ENCODE peak calls at places on chromosomes 1 and 21, in seven cellular contexts. One of them, this sample, is unnamed.
A peak's percentile ranks its signal among the peaks of the same experiment; 100 is the strongest.

GRCh38 chr1:247387096-247387495 is 28.9 kb upstream of the NLRP3 start:
- DNase-seq in heart left ventricle: no peak
- DNase-seq in endothelial cell of umbilical vein: no peak
- DNase-seq in adrenal gland: no peak
- DNase-seq in uterus: no peak
- DNase-seq in body of pancreas: no peak
- DNase-seq in tibial nerve: no peak
- DNase-seq in this sample: no peak

GRCh38 chr1:151104630-151105029 is 34.1 kb downstream of the GABPB2 start:
- DNase-seq in tibial nerve: no peak
- DNase-seq in endothelial cell of umbilical vein: no peak
- DNase-seq in adrenal gland: no peak
- DNase-seq in heart left ventricle: no peak
- DNase-seq in uterus: no peak
- DNase-seq in body of pancreas: no peak
- DNase-seq in this sample: no peak

GRCh38 chr1:99627615-99628014 is 18.3 kb upstream of the PALMD start:
- DNase-seq in endothelial cell of umbilical vein: no peak
- DNase-seq in adrenal gland: no peak
- DNase-seq in heart left ventricle: no peak
- DNase-seq in tibial nerve: no peak
- DNase-seq in uterus: no peak
- DNase-seq in body of pancreas: no peak
- DNase-seq in this sample: no peak

GRCh38 chr1:168410464-168410863 is 129.8 kb downstream of the TBX19 start:
- DNase-seq in uterus: no peak
- DNase-seq in adrenal gland: no peak
- DNase-seq in heart left ventricle: no peak
- DNase-seq in tibial nerve: no peak
- DNase-seq in body of pancreas: no peak
- DNase-seq in endothelial cell of umbilical vein: no peak
- DNase-seq in this sample: no peak

GRCh38 chr21:29656504-29657227 is 283.1 kb downstream of the GRIK1 start:
- DNase-seq in endothelial cell of umbilical vein: peak; percentile 91
- DNase-seq in heart left ventricle: no peak
- DNase-seq in tibial nerve: no peak
- DNase-seq in body of pancreas: no peak
- DNase-seq in uterus: no peak
- DNase-seq in adrenal gland: no peak
- DNase-seq in this sample: no peak

GRCh38 chr1:78070758-78071157 is 25.0 kb downstream of the GIPC2 start:
- DNase-seq in endothelial cell of umbilical vein: peak; percentile 87
- DNase-seq in uterus: no peak
- DNase-seq in tibial nerve: no peak
- DNase-seq in adrenal gland: no peak
- DNase-seq in heart left ventricle: no peak
- DNase-seq in body of pancreas: no peak
- DNase-seq in this sample: no peak

GRCh38 chr1:1004420-1004779 is 4.5 kb upstream of the HES4 start:
- DNase-seq in uterus: no peak
- DNase-seq in heart left ventricle: peak; percentile 28
- DNase-seq in endothelial cell of umbilical vein: no peak
- DNase-seq in body of pancreas: no peak
- DNase-seq in tibial nerve: no peak
- DNase-seq in adrenal gland: no peak
- DNase-seq in this sample: no peak

GRCh38 chr1:32200226-32201010 is at the start of gene CCDC28B:
- DNase-seq in endothelial cell of umbilical vein: peak; percentile 66
- DNase-seq in heart left ventricle: peak; percentile 77
- DNase-seq in body of pancreas: peak; percentile 53
- DNase-seq in uterus: peak; percentile 74
- DNase-seq in adrenal gland: peak; percentile 62
- DNase-seq in tibial nerve: peak; percentile 48
- DNase-seq in this sample: peak; percentile 70

GRCh38 chr21:44389335-44389734 is 35.9 kb downstream of the TRPM2 start:
- DNase-seq in heart left ventricle: no peak
- DNase-seq in adrenal gland: no peak
- DNase-seq in body of pancreas: no peak
- DNase-seq in uterus: no peak
- DNase-seq in tibial nerve: no peak
- DNase-seq in endothelial cell of umbilical vein: no peak
- DNase-seq in this sample: no peak

GRCh38 chr1:171794085-171794484 is 12.6 kb downstream of the METTL13 start:
- DNase-seq in adrenal gland: no peak
- DNase-seq in tibial nerve: no peak
- DNase-seq in body of pancreas: no peak
- DNase-seq in endothelial cell of umbilical vein: no peak
- DNase-seq in heart left ventricle: no peak
- DNase-seq in uterus: no peak
- DNase-seq in this sample: no peak

DNA sequence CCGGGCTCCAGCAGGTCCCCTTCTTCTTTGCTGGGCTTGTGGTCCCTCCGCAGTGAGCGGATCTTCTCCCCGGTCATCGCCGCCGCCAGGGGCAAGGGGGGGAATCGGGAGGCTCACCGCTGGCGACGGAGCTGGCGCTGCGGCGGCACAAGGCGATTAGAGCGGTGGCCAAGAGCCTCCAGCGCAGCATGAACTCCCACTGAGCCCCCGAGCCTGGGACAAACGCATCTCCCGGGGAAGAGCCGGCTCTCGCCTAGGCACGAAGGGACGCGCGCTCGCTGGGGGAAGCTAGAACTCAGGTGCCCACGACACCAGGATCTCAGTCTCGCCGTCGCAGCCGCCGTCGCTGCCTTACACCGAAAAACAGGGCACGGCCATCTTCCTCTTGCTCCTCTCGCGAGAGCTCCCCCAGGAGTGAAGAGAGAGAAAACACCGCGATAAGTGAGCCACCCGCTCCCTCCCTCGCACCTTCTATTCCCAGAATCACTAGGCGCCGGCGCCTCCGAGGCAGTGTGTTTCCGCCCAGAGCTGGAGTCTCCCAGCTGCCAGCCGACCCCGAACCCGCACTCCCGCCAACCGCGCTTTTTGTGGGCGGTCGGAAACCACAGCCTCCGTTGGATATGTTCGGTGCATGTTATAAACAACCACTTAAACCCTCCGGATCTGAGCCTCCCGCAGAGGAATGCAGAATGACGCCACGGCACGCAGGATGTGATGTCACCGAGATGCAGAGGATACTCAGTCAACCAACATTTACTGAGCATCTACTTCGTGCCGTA is at the start of gene ANKRD13C:
- DNase-seq in adrenal gland: peak; percentile 94
- DNase-seq in tibial nerve: peak; percentile 93
- DNase-seq in body of pancreas: peak; percentile 94
- DNase-seq in heart left ventricle: peak; percentile 93
- DNase-seq in uterus: peak; percentile 96
- DNase-seq in endothelial cell of umbilical vein: peak; percentile 97
- DNase-seq in this sample: peak; percentile 93
- TF ChIP-seq CTCF in adrenal gland: peak; percentile 11
- TF ChIP-seq CTCF in tibial nerve: peak; percentile 19
- TF ChIP-seq CTCF in body of pancreas: no peak
- TF ChIP-seq CTCF in heart left ventricle: no peak
- TF ChIP-seq CTCF in uterus: peak; percentile 13
- TF ChIP-seq CTCF in endothelial cell of umbilical vein: no peak
- TF ChIP-seq CTCF in this sample: no peak

GRCh38 chr1:54248966-54249365 is 49.0 kb downstream of the MRPL37 start:
- DNase-seq in adrenal gland: no peak
- DNase-seq in tibial nerve: no peak
- DNase-seq in heart left ventricle: no peak
- DNase-seq in uterus: no peak
- DNase-seq in endothelial cell of umbilical vein: no peak
- DNase-seq in body of pancreas: no peak
- DNase-seq in this sample: peak; percentile 42
- H3K36me3 ChIP-seq in adrenal gland: no peaks in the 10 kb centered on the region
- H3K36me3 ChIP-seq in tibial nerve: peaks cover 44% of the 10 kb centered on the region
- H3K36me3 ChIP-seq in heart left ventricle: peaks cover 12% of the 10 kb centered on the region
- H3K36me3 ChIP-seq in uterus: no peaks in the 10 kb centered on the region
- H3K36me3 ChIP-seq in endothelial cell of umbilical vein: peaks cover 14% of the 10 kb centered on the region
- H3K36me3 ChIP-seq in body of pancreas: peaks cover 2% of the 10 kb centered on the region
- H3K36me3 ChIP-seq in this sample: no peaks in the 10 kb centered on the region

DNA sequence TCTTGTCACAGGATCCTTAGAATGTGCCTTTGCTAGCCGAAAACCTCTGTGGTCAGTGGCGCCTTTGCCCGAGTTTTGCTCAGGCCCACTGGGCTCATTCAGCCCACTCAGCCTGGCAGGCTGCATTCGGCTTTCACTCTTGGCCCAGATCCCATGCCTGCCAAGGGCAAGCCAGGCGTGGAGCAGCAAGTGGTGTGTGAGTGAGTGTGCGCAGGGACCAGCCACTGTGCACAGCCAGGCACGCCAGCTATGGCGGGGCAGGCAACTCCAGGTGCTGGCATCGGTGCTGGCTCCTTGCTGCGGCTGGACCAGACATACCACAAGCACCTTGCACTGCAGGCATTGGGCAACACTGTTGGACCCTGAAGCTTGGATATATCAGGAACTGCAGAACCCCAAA is 1145.1 kb upstream of the NCAM2 start:
- DNase-seq in heart left ventricle: no peak
- DNase-seq in uterus: no peak
- DNase-seq in tibial nerve: no peak
- DNase-seq in adrenal gland: no peak
- DNase-seq in endothelial cell of umbilical vein: no peak
- DNase-seq in body of pancreas: peak; percentile 8
- DNase-seq in this sample: no peak
- TF ChIP-seq POLR2A in heart left ventricle: no peak
- TF ChIP-seq POLR2A in uterus: no peak
- TF ChIP-seq POLR2A in tibial nerve: no peak
- TF ChIP-seq POLR2A in adrenal gland: no peak
- TF ChIP-seq POLR2A in endothelial cell of umbilical vein: no peak
- TF ChIP-seq POLR2A in body of pancreas: no peak
- TF ChIP-seq POLR2A in this sample: no peak

GRCh38 chr1:14826172-14826636 is 227.7 kb downstream of the KAZN start:
- DNase-seq in tibial nerve: no peak
- DNase-seq in body of pancreas: no peak
- DNase-seq in heart left ventricle: no peak
- DNase-seq in endothelial cell of umbilical vein: no peak
- DNase-seq in adrenal gland: no peak
- DNase-seq in uterus: peak; percentile 67
- DNase-seq in this sample: no peak
- TF ChIP-seq CTCF in tibial nerve: no peak
- TF ChIP-seq CTCF in body of pancreas: no peak
- TF ChIP-seq CTCF in heart left ventricle: no peak
- TF ChIP-seq CTCF in endothelial cell of umbilical vein: no peak
- TF ChIP-seq CTCF in adrenal gland: no peak
- TF ChIP-seq CTCF in uterus: no peak
- TF ChIP-seq CTCF in this sample: no peak

GRCh38 chr1:6635161-6635909 is 10.7 kb downstream of the THAP3 start:
- DNase-seq in uterus: no peak
- DNase-seq in adrenal gland: no peak
- DNase-seq in heart left ventricle: no peak
- DNase-seq in body of pancreas: no peak
- DNase-seq in tibial nerve: no peak
- DNase-seq in endothelial cell of umbilical vein: no peak
- DNase-seq in this sample: no peak
- H3K36me3 ChIP-seq in uterus: no peaks in the 10 kb centered on the region
- H3K36me3 ChIP-seq in adrenal gland: no peaks in the 10 kb centered on the region
- H3K36me3 ChIP-seq in heart left ventricle: peaks cover 95% of the 10 kb centered on the region
- H3K36me3 ChIP-seq in body of pancreas: peaks cover 19% of the 10 kb centered on the region
- H3K36me3 ChIP-seq in tibial nerve: peaks cover 93% of the 10 kb centered on the region
- H3K36me3 ChIP-seq in endothelial cell of umbilical vein: peaks cover 41% of the 10 kb centered on the region
- H3K36me3 ChIP-seq in this sample: peaks cover 83% of the 10 kb centered on the region

GRCh38 chr21:32570456-32570855 is 14.9 kb downstream of the TCP10L start:
- DNase-seq in heart left ventricle: no peak
- DNase-seq in uterus: no peak
- DNase-seq in adrenal gland: no peak
- DNase-seq in endothelial cell of umbilical vein: no peak
- DNase-seq in tibial nerve: no peak
- DNase-seq in body of pancreas: no peak
- DNase-seq in this sample: no peak

GRCh38 chr21:32565856-32566465 is 19.4 kb downstream of the TCP10L start:
- DNase-seq in adrenal gland: no peak
- DNase-seq in tibial nerve: no peak
- DNase-seq in uterus: no peak
- DNase-seq in endothelial cell of umbilical vein: no peak
- DNase-seq in body of pancreas: no peak
- DNase-seq in heart left ventricle: no peak
- DNase-seq in this sample: no peak

GRCh38 chr21:32566990-32567389 is 18.3 kb downstream of the TCP10L start:
- DNase-seq in heart left ventricle: no peak
- DNase-seq in adrenal gland: no peak
- DNase-seq in uterus: no peak
- DNase-seq in tibial nerve: no peak
- DNase-seq in endothelial cell of umbilical vein: no peak
- DNase-seq in body of pancreas: no peak
- DNase-seq in this sample: no peak

GRCh38 chr21:32572574-32573420 is 12.5 kb downstream of the TCP10L start:
- DNase-seq in endothelial cell of umbilical vein: no peak
- DNase-seq in body of pancreas: peak; percentile 68
- DNase-seq in uterus: no peak
- DNase-seq in heart left ventricle: no peak
- DNase-seq in adrenal gland: no peak
- DNase-seq in tibial nerve: no peak
- DNase-seq in this sample: no peak

GRCh38 chr21:32569261-32570230 is 15.8 kb downstream of the TCP10L start:
- DNase-seq in heart left ventricle: peak; percentile 85
- DNase-seq in adrenal gland: peak; percentile 73
- DNase-seq in tibial nerve: peak; percentile 60
- DNase-seq in endothelial cell of umbilical vein: peak; percentile 87
- DNase-seq in body of pancreas: peak; percentile 78
- DNase-seq in uterus: peak; percentile 84
- DNase-seq in this sample: peak; percentile 44
- TF ChIP-seq POLR2A in heart left ventricle: no peak
- TF ChIP-seq POLR2A in adrenal gland: peak; percentile 15
- TF ChIP-seq POLR2A in tibial nerve: no peak
- TF ChIP-seq POLR2A in endothelial cell of umbilical vein: peak; percentile 66
- TF ChIP-seq POLR2A in body of pancreas: peak; percentile 51
- TF ChIP-seq POLR2A in uterus: peak; percentile 54
- TF ChIP-seq POLR2A in this sample: no peak